ENCODE peak calls at places on chromosome 2, in five cellular contexts. One of them, this sample, is unnamed.

GRCh38 chr2:31980674-31981356 is 30.0 kb downstream of the MEMO1 start:
- DNase-seq in left lung: no peak
- DNase-seq in upper lobe of left lung: no peak
- DNase-seq in nephron progenitor cell: no peak
- DNase-seq in HepG2: peak
- DNase-seq in this sample: no peak

GRCh38 chr2:10004401-10004800 is 38.9 kb upstream of the KLF11 start:
- DNase-seq in left lung: no peak
- DNase-seq in nephron progenitor cell: no peak
- DNase-seq in HepG2: no peak
- DNase-seq in upper lobe of left lung: peak
- DNase-seq in this sample: no peak

GRCh38 chr2:49021170-49021743 is 133.1 kb downstream of the FSHR start:
- DNase-seq in left lung: no peak
- DNase-seq in upper lobe of left lung: no peak
- DNase-seq in HepG2: no peak
- DNase-seq in nephron progenitor cell: no peak
- DNase-seq in this sample: no peak

GRCh38 chr2:200104015-200104414 is 148.6 kb downstream of the MAIP1 start:
- DNase-seq in upper lobe of left lung: no peak
- DNase-seq in nephron progenitor cell: no peak
- DNase-seq in left lung: no peak
- DNase-seq in HepG2: no peak
- DNase-seq in this sample: no peak

GRCh38 chr2:238409341-238410200 is 17.2 kb upstream of the ASB1 start:
- DNase-seq in upper lobe of left lung: no peak
- DNase-seq in left lung: no peak
- DNase-seq in nephron progenitor cell: no peak
- DNase-seq in HepG2: no peak
- DNase-seq in this sample: no peak

GRCh38 chr2:72612614-72613160 is 213.1 kb downstream of the EXOC6B start:
- DNase-seq in upper lobe of left lung: no peak
- DNase-seq in nephron progenitor cell: no peak
- DNase-seq in left lung: no peak
- DNase-seq in HepG2: no peak
- DNase-seq in this sample: no peak

GRCh38 chr2:229539628-229540027 is 174.7 kb downstream of the DNER start:
- DNase-seq in HepG2: no peak
- DNase-seq in left lung: no peak
- DNase-seq in nephron progenitor cell: no peak
- DNase-seq in upper lobe of left lung: no peak
- DNase-seq in this sample: no peak

GRCh38 chr2:241325257-241325656 is 9.5 kb downstream of the SEPTIN2 start:
- DNase-seq in HepG2: no peak
- DNase-seq in nephron progenitor cell: no peak
- DNase-seq in upper lobe of left lung: no peak
- DNase-seq in left lung: no peak
- DNase-seq in this sample: no peak

GRCh38 chr2:109201465-109202420 is 72.7 kb downstream of the SH3RF3 start:
- DNase-seq in left lung: no peak
- DNase-seq in upper lobe of left lung: no peak
- DNase-seq in HepG2: no peak
- DNase-seq in nephron progenitor cell: no peak
- DNase-seq in this sample: no peak

GRCh38 chr2:125516496-125517109 is 1139.4 kb upstream of the GYPC start:
- DNase-seq in nephron progenitor cell: peak
- DNase-seq in upper lobe of left lung: no peak
- DNase-seq in left lung: no peak
- DNase-seq in HepG2: peak
- DNase-seq in this sample: no peak

GRCh38 chr2:17901246-17901645 is 22.8 kb downstream of the KCNS3 start:
- DNase-seq in nephron progenitor cell: no peak
- DNase-seq in HepG2: no peak
- DNase-seq in upper lobe of left lung: no peak
- DNase-seq in left lung: no peak
- DNase-seq in this sample: no peak
- TF ChIP-seq CTCF in nephron progenitor cell: no peak
- TF ChIP-seq CTCF in HepG2: no peak
- TF ChIP-seq CTCF in upper lobe of left lung: no peak
- TF ChIP-seq CTCF in left lung: no peak
- TF ChIP-seq CTCF in this sample: no peak

GRCh38 chr2:236166157-236166780 is 1.9 kb downstream of the GBX2 start:
- DNase-seq in nephron progenitor cell: peak
- DNase-seq in left lung: no peak
- DNase-seq in upper lobe of left lung: no peak
- DNase-seq in HepG2: no peak
- DNase-seq in this sample: no peak

GRCh38 chr2:236168110-236169067 is at the start of gene GBX2:
- DNase-seq in HepG2: no peak
- DNase-seq in nephron progenitor cell: peak
- DNase-seq in left lung: no peak
- DNase-seq in upper lobe of left lung: no peak
- DNase-seq in this sample: no peak

GRCh38 chr2:236169151-236169721 is 1.1 kb upstream of the GBX2 start:
- DNase-seq in nephron progenitor cell: no peak
- DNase-seq in HepG2: no peak
- DNase-seq in upper lobe of left lung: no peak
- DNase-seq in left lung: no peak
- DNase-seq in this sample: no peak

GRCh38 chr2:236166781-236167296 is 1.3 kb downstream of the GBX2 start:
- DNase-seq in nephron progenitor cell: no peak
- DNase-seq in left lung: no peak
- DNase-seq in HepG2: no peak
- DNase-seq in upper lobe of left lung: no peak
- DNase-seq in this sample: no peak

GRCh38 chr2:236167297-236168109 is 683 bp downstream of the GBX2 start:
- DNase-seq in nephron progenitor cell: peak
- DNase-seq in HepG2: no peak
- DNase-seq in upper lobe of left lung: no peak
- DNase-seq in left lung: no peak
- DNase-seq in this sample: no peak
- TF ChIP-seq CTCF in nephron progenitor cell: no peak
- TF ChIP-seq CTCF in HepG2: peak
- TF ChIP-seq CTCF in upper lobe of left lung: no peak
- TF ChIP-seq CTCF in left lung: no peak
- TF ChIP-seq CTCF in this sample: no peak

DNA sequence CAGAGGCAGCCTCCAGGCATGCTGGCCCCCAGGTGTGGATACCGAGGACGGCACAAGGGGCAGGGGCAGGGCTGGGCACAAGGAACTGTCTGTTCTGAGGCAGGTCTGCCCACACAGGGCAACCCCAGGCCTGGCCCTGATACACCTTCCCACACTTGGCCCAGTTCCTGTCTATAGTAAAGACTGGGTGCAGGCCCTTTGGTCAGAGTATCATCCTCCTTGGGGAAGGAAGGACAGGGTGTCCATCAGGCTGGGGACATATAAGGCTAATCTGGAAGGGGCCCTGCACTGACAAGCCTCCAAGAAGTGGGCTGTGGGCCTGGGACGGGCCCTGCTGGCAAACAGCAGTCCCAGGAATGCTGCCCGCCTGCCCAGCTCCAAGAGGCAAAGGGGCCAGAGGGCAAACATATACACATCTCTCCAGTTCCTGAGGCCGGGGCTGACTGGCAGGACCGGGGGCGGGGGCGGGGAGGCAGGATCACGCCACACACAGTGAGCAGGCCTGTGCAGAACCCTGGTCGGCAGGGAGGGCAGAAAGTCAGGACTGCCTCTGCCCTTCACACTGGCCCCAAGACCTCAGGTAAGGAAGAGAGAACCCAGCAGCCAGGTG is 18.9 kb downstream of the SDC1 start:
- DNase-seq in HepG2: no peak
- DNase-seq in upper lobe of left lung: peak
- DNase-seq in nephron progenitor cell: no peak
- DNase-seq in left lung: peak
- DNase-seq in this sample: no peak
- TF ChIP-seq CTCF in HepG2: no peak
- TF ChIP-seq CTCF in upper lobe of left lung: no peak
- TF ChIP-seq CTCF in nephron progenitor cell: no peak
- TF ChIP-seq CTCF in left lung: no peak
- TF ChIP-seq CTCF in this sample: no peak

GRCh38 chr2:127811397-127811860 is 458 bp upstream of the WDR33 start:
- DNase-seq in nephron progenitor cell: no peak
- DNase-seq in left lung: peak
- DNase-seq in upper lobe of left lung: no peak
- DNase-seq in HepG2: no peak
- DNase-seq in this sample: no peak

GRCh38 chr2:127807678-127808353 is 3.2 kb downstream of the WDR33 start:
- DNase-seq in upper lobe of left lung: no peak
- DNase-seq in HepG2: no peak
- DNase-seq in left lung: no peak
- DNase-seq in nephron progenitor cell: no peak
- DNase-seq in this sample: no peak

GRCh38 chr2:127811922-127812321 is 951 bp upstream of the WDR33 start:
- DNase-seq in upper lobe of left lung: no peak
- DNase-seq in left lung: no peak
- DNase-seq in nephron progenitor cell: no peak
- DNase-seq in HepG2: no peak
- DNase-seq in this sample: no peak

GRCh38 chr2:127810156-127810636 is 775 bp downstream of the WDR33 start:
- DNase-seq in nephron progenitor cell: peak
- DNase-seq in HepG2: no peak
- DNase-seq in upper lobe of left lung: peak
- DNase-seq in left lung: no peak
- DNase-seq in this sample: no peak

DNA sequence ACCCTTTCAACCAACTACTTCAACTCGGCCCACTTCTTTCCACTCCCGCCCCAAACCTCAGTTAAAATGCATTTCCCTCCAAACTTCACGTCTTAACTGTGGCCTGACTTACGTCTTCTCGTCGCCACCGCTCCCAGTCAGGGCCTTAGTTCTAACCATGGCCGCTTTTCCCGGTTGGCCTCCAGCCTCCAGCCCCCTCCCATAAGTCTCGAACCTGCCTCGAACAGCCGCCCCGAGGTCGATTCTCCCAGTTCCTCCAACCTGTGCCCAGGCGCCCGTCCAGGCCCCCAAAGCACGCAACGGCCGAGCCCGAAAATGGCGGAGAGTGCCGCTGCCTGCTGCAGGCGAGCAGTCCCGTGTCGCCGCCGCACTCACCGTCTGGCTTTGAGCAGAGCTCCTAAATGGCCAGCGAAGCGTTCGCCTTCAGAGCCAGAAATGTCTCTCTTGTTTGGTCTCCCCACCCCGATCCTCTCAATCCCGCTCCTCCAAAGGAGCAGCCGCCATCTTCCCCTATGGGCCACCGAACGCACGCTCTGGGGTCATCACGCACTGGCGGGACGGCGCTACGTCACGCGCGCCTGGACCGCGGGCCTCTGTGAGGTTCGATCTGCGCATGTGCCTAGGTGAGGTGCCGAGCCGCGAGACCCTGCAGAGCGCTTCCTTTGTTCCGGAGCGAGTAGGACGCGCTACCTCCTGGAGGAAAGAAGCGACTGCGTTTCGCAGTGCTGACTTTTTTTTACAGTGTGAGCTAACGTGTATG is at the start of gene WDR33:
- DNase-seq in nephron progenitor cell: peak
- DNase-seq in upper lobe of left lung: peak
- DNase-seq in HepG2: peak
- DNase-seq in left lung: peak
- DNase-seq in this sample: peak
- TF ChIP-seq CTCF in nephron progenitor cell: no peak
- TF ChIP-seq CTCF in upper lobe of left lung: peak
- TF ChIP-seq CTCF in HepG2: peak
- TF ChIP-seq CTCF in left lung: no peak
- TF ChIP-seq CTCF in this sample: no peak

GRCh38 chr2:233061591-233062446 is 1.7 kb downstream of the INPP5D start:
- DNase-seq in HepG2: peak
- DNase-seq in upper lobe of left lung: peak
- DNase-seq in left lung: peak
- DNase-seq in nephron progenitor cell: peak
- DNase-seq in this sample: no peak
- TF ChIP-seq CTCF in HepG2: peak
- TF ChIP-seq CTCF in upper lobe of left lung: peak
- TF ChIP-seq CTCF in left lung: no peak
- TF ChIP-seq CTCF in nephron progenitor cell: peak
- TF ChIP-seq CTCF in this sample: no peak

This sample was measured in mesothelial cell of epicardium.